ENCODE peak calls at places on chromosomes 12 and 14, in ten cellular contexts. One of them, this sample, is unnamed.

GRCh38 chr14:100147691-100148464 is 11.6 kb downstream of the DEGS2 start:
- DNase-seq in fibroblast of the conjunctiva: no peak
- DNase-seq in NCI-H748 treated with DMSO at 0.1 percent for 48 hours: no peak
- DNase-seq in ACHN: no peak
- DNase-seq in GOT3: no peak
- DNase-seq in tibial artery: no peak
- DNase-seq in left colon: no peak
- DNase-seq in NCI-H1092 treated with DMSO at 0.1 percent for 48 hours: no peak
- DNase-seq in left cardiac atrium: no peak
- DNase-seq in heart right ventricle: no peak
- DNase-seq in this sample: no peak

GRCh38 chr14:27553820-27554219 is 956.0 kb upstream of the NOVA1 start:
- DNase-seq in fibroblast of the conjunctiva: no peak
- DNase-seq in NCI-H748 treated with DMSO at 0.1 percent for 48 hours: no peak
- DNase-seq in ACHN: peak
- DNase-seq in GOT3: no peak
- DNase-seq in tibial artery: no peak
- DNase-seq in left colon: no peak
- DNase-seq in NCI-H1092 treated with DMSO at 0.1 percent for 48 hours: no peak
- DNase-seq in left cardiac atrium: no peak
- DNase-seq in heart right ventricle: no peak
- DNase-seq in this sample: peak

GRCh38 chr14:99772371-99773283 is 20.6 kb upstream of the EML1 start:
- DNase-seq in fibroblast of the conjunctiva: no peak
- DNase-seq in NCI-H748 treated with DMSO at 0.1 percent for 48 hours: no peak
- DNase-seq in ACHN: no peak
- DNase-seq in GOT3: no peak
- DNase-seq in tibial artery: no peak
- DNase-seq in left colon: no peak
- DNase-seq in NCI-H1092 treated with DMSO at 0.1 percent for 48 hours: no peak
- DNase-seq in left cardiac atrium: no peak
- DNase-seq in heart right ventricle: no peak
- DNase-seq in this sample: no peak

GRCh38 chr12:12194206-12194605 is 72.6 kb downstream of the LRP6 start:
- DNase-seq in fibroblast of the conjunctiva: no peak
- DNase-seq in NCI-H748 treated with DMSO at 0.1 percent for 48 hours: no peak
- DNase-seq in ACHN: peak
- DNase-seq in GOT3: no peak
- DNase-seq in tibial artery: no peak
- DNase-seq in left colon: no peak
- DNase-seq in NCI-H1092 treated with DMSO at 0.1 percent for 48 hours: no peak
- DNase-seq in left cardiac atrium: no peak
- DNase-seq in heart right ventricle: no peak
- DNase-seq in this sample: peak

GRCh38 chr12:56080556-56081138 is 682 bp downstream of the ERBB3 start:
- DNase-seq in fibroblast of the conjunctiva: no peak
- DNase-seq in NCI-H748 treated with DMSO at 0.1 percent for 48 hours: no peak
- DNase-seq in ACHN: peak
- DNase-seq in GOT3: no peak
- DNase-seq in tibial artery: no peak
- DNase-seq in left colon: peak
- DNase-seq in NCI-H1092 treated with DMSO at 0.1 percent for 48 hours: no peak
- DNase-seq in left cardiac atrium: no peak
- DNase-seq in heart right ventricle: no peak
- DNase-seq in this sample: peak

GRCh38 chr12:79058342-79058741 is 193.8 kb downstream of the SYT1 start:
- DNase-seq in fibroblast of the conjunctiva: no peak
- DNase-seq in NCI-H748 treated with DMSO at 0.1 percent for 48 hours: no peak
- DNase-seq in ACHN: peak
- DNase-seq in GOT3: no peak
- DNase-seq in tibial artery: no peak
- DNase-seq in left colon: no peak
- DNase-seq in NCI-H1092 treated with DMSO at 0.1 percent for 48 hours: no peak
- DNase-seq in left cardiac atrium: no peak
- DNase-seq in heart right ventricle: no peak
- DNase-seq in this sample: peak

GRCh38 chr14:88551094-88551870 is 3.5 kb downstream of the PTPN21 start:
- DNase-seq in fibroblast of the conjunctiva: peak
- DNase-seq in NCI-H748 treated with DMSO at 0.1 percent for 48 hours: peak
- DNase-seq in ACHN: peak
- DNase-seq in GOT3: peak
- DNase-seq in tibial artery: peak
- DNase-seq in left colon: peak
- DNase-seq in NCI-H1092 treated with DMSO at 0.1 percent for 48 hours: peak
- DNase-seq in left cardiac atrium: peak
- DNase-seq in heart right ventricle: peak
- DNase-seq in this sample: peak

GRCh38 chr14:25955772-25956171 is 642.1 kb downstream of the NOVA1 start:
- DNase-seq in fibroblast of the conjunctiva: no peak
- DNase-seq in NCI-H748 treated with DMSO at 0.1 percent for 48 hours: no peak
- DNase-seq in ACHN: no peak
- DNase-seq in GOT3: no peak
- DNase-seq in tibial artery: no peak
- DNase-seq in left colon: no peak
- DNase-seq in NCI-H1092 treated with DMSO at 0.1 percent for 48 hours: no peak
- DNase-seq in left cardiac atrium: no peak
- DNase-seq in heart right ventricle: no peak
- DNase-seq in this sample: no peak

GRCh38 chr12:59067068-59067467 is 146.8 kb upstream of the LRIG3 start:
- DNase-seq in fibroblast of the conjunctiva: no peak
- DNase-seq in NCI-H748 treated with DMSO at 0.1 percent for 48 hours: no peak
- DNase-seq in ACHN: peak
- DNase-seq in GOT3: no peak
- DNase-seq in tibial artery: no peak
- DNase-seq in left colon: no peak
- DNase-seq in NCI-H1092 treated with DMSO at 0.1 percent for 48 hours: no peak
- DNase-seq in left cardiac atrium: no peak
- DNase-seq in heart right ventricle: no peak
- DNase-seq in this sample: peak

GRCh38 chr12:22494319-22494718 is 50.0 kb downstream of the C2CD5 start:
- DNase-seq in fibroblast of the conjunctiva: no peak
- DNase-seq in NCI-H748 treated with DMSO at 0.1 percent for 48 hours: no peak
- DNase-seq in ACHN: no peak
- DNase-seq in GOT3: no peak
- DNase-seq in tibial artery: no peak
- DNase-seq in left colon: no peak
- DNase-seq in NCI-H1092 treated with DMSO at 0.1 percent for 48 hours: no peak
- DNase-seq in left cardiac atrium: no peak
- DNase-seq in heart right ventricle: no peak
- DNase-seq in this sample: no peak

GRCh38 chr12:30417697-30418231 is 277.9 kb downstream of the IPO8 start:
- DNase-seq in fibroblast of the conjunctiva: peak
- DNase-seq in NCI-H748 treated with DMSO at 0.1 percent for 48 hours: no peak
- DNase-seq in ACHN: peak
- DNase-seq in GOT3: no peak
- DNase-seq in tibial artery: peak
- DNase-seq in left colon: no peak
- DNase-seq in NCI-H1092 treated with DMSO at 0.1 percent for 48 hours: no peak
- DNase-seq in left cardiac atrium: no peak
- DNase-seq in heart right ventricle: no peak
- DNase-seq in this sample: peak

GRCh38 chr12:48947727-48948126 is 9.6 kb downstream of the ARF3 start:
- DNase-seq in fibroblast of the conjunctiva: no peak
- DNase-seq in NCI-H748 treated with DMSO at 0.1 percent for 48 hours: no peak
- DNase-seq in ACHN: no peak
- DNase-seq in GOT3: no peak
- DNase-seq in tibial artery: no peak
- DNase-seq in left colon: no peak
- DNase-seq in NCI-H1092 treated with DMSO at 0.1 percent for 48 hours: no peak
- DNase-seq in left cardiac atrium: no peak
- DNase-seq in heart right ventricle: no peak
- DNase-seq in this sample: no peak

GRCh38 chr12:94123127-94123526 is 25.2 kb upstream of the PLXNC1 start:
- DNase-seq in fibroblast of the conjunctiva: no peak
- DNase-seq in NCI-H748 treated with DMSO at 0.1 percent for 48 hours: no peak
- DNase-seq in ACHN: no peak
- DNase-seq in GOT3: no peak
- DNase-seq in tibial artery: no peak
- DNase-seq in left colon: no peak
- DNase-seq in NCI-H1092 treated with DMSO at 0.1 percent for 48 hours: no peak
- DNase-seq in left cardiac atrium: no peak
- DNase-seq in heart right ventricle: no peak
- DNase-seq in this sample: no peak

GRCh38 chr14:95313707-95314106 is 6.0 kb downstream of the CLMN start:
- DNase-seq in fibroblast of the conjunctiva: peak
- DNase-seq in NCI-H748 treated with DMSO at 0.1 percent for 48 hours: no peak
- DNase-seq in ACHN: peak
- DNase-seq in GOT3: peak
- DNase-seq in tibial artery: peak
- DNase-seq in left colon: peak
- DNase-seq in NCI-H1092 treated with DMSO at 0.1 percent for 48 hours: no peak
- DNase-seq in left cardiac atrium: peak
- DNase-seq in heart right ventricle: peak
- DNase-seq in this sample: peak

GRCh38 chr12:85007836-85008235 is 28.2 kb downstream of the TSPAN19 start:
- DNase-seq in fibroblast of the conjunctiva: peak
- DNase-seq in NCI-H748 treated with DMSO at 0.1 percent for 48 hours: no peak
- DNase-seq in ACHN: no peak
- DNase-seq in GOT3: no peak
- DNase-seq in tibial artery: no peak
- DNase-seq in left colon: no peak
- DNase-seq in NCI-H1092 treated with DMSO at 0.1 percent for 48 hours: no peak
- DNase-seq in left cardiac atrium: no peak
- DNase-seq in heart right ventricle: no peak
- DNase-seq in this sample: no peak

GRCh38 chr12:3190101-3190500 is 112.9 kb downstream of the TSPAN9 start:
- DNase-seq in fibroblast of the conjunctiva: no peak
- DNase-seq in NCI-H748 treated with DMSO at 0.1 percent for 48 hours: no peak
- DNase-seq in ACHN: no peak
- DNase-seq in GOT3: no peak
- DNase-seq in tibial artery: no peak
- DNase-seq in left colon: no peak
- DNase-seq in NCI-H1092 treated with DMSO at 0.1 percent for 48 hours: no peak
- DNase-seq in left cardiac atrium: no peak
- DNase-seq in heart right ventricle: no peak
- DNase-seq in this sample: no peak

GRCh38 chr14:92686763-92687427 is 61.5 kb downstream of the LGMN start:
- DNase-seq in fibroblast of the conjunctiva: peak
- DNase-seq in NCI-H748 treated with DMSO at 0.1 percent for 48 hours: peak
- DNase-seq in ACHN: peak
- DNase-seq in GOT3: no peak
- DNase-seq in tibial artery: peak
- DNase-seq in left colon: peak
- DNase-seq in NCI-H1092 treated with DMSO at 0.1 percent for 48 hours: peak
- DNase-seq in left cardiac atrium: peak
- DNase-seq in heart right ventricle: peak
- DNase-seq in this sample: peak

GRCh38 chr14:96102071-96102856 is 63.1 kb downstream of the C14orf132 start:
- DNase-seq in fibroblast of the conjunctiva: no peak
- DNase-seq in NCI-H748 treated with DMSO at 0.1 percent for 48 hours: no peak
- DNase-seq in ACHN: no peak
- DNase-seq in GOT3: no peak
- DNase-seq in tibial artery: peak
- DNase-seq in left colon: no peak
- DNase-seq in NCI-H1092 treated with DMSO at 0.1 percent for 48 hours: no peak
- DNase-seq in left cardiac atrium: no peak
- DNase-seq in heart right ventricle: no peak
- DNase-seq in this sample: no peak

GRCh38 chr12:82942963-82943362 is 256.3 kb downstream of the TMTC2 start:
- DNase-seq in fibroblast of the conjunctiva: no peak
- DNase-seq in NCI-H748 treated with DMSO at 0.1 percent for 48 hours: no peak
- DNase-seq in ACHN: no peak
- DNase-seq in GOT3: no peak
- DNase-seq in tibial artery: no peak
- DNase-seq in left colon: no peak
- DNase-seq in NCI-H1092 treated with DMSO at 0.1 percent for 48 hours: no peak
- DNase-seq in left cardiac atrium: no peak
- DNase-seq in heart right ventricle: no peak
- DNase-seq in this sample: peak

GRCh38 chr12:109612003-109612402 is 38.4 kb downstream of the MVK start:
- DNase-seq in fibroblast of the conjunctiva: no peak
- DNase-seq in NCI-H748 treated with DMSO at 0.1 percent for 48 hours: no peak
- DNase-seq in ACHN: no peak
- DNase-seq in GOT3: no peak
- DNase-seq in tibial artery: no peak
- DNase-seq in left colon: no peak
- DNase-seq in NCI-H1092 treated with DMSO at 0.1 percent for 48 hours: no peak
- DNase-seq in left cardiac atrium: no peak
- DNase-seq in heart right ventricle: no peak
- DNase-seq in this sample: no peak

GRCh38 chr12:59833408-59833807 is 237.6 kb downstream of the SLC16A7 start:
- DNase-seq in fibroblast of the conjunctiva: no peak
- DNase-seq in NCI-H748 treated with DMSO at 0.1 percent for 48 hours: no peak
- DNase-seq in ACHN: no peak
- DNase-seq in GOT3: no peak
- DNase-seq in tibial artery: no peak
- DNase-seq in left colon: no peak
- DNase-seq in NCI-H1092 treated with DMSO at 0.1 percent for 48 hours: no peak
- DNase-seq in left cardiac atrium: no peak
- DNase-seq in heart right ventricle: no peak
- DNase-seq in this sample: no peak

GRCh38 chr14:46147486-46147885 is 504.1 kb downstream of the RPL10L start:
- DNase-seq in fibroblast of the conjunctiva: no peak
- DNase-seq in NCI-H748 treated with DMSO at 0.1 percent for 48 hours: no peak
- DNase-seq in ACHN: no peak
- DNase-seq in GOT3: no peak
- DNase-seq in tibial artery: no peak
- DNase-seq in left colon: no peak
- DNase-seq in NCI-H1092 treated with DMSO at 0.1 percent for 48 hours: no peak
- DNase-seq in left cardiac atrium: no peak
- DNase-seq in heart right ventricle: no peak
- DNase-seq in this sample: no peak

GRCh38 chr12:105072888-105073488 is 11.3 kb downstream of the ALDH1L2 start:
- DNase-seq in fibroblast of the conjunctiva: no peak
- DNase-seq in NCI-H748 treated with DMSO at 0.1 percent for 48 hours: no peak
- DNase-seq in ACHN: no peak
- DNase-seq in GOT3: no peak
- DNase-seq in tibial artery: no peak
- DNase-seq in left colon: no peak
- DNase-seq in NCI-H1092 treated with DMSO at 0.1 percent for 48 hours: no peak
- DNase-seq in left cardiac atrium: no peak
- DNase-seq in heart right ventricle: no peak
- DNase-seq in this sample: no peak

GRCh38 chr14:53044486-53044885 is 93.6 kb upstream of the FERMT2 start:
- DNase-seq in fibroblast of the conjunctiva: no peak
- DNase-seq in NCI-H748 treated with DMSO at 0.1 percent for 48 hours: no peak
- DNase-seq in ACHN: no peak
- DNase-seq in GOT3: no peak
- DNase-seq in tibial artery: no peak
- DNase-seq in left colon: no peak
- DNase-seq in NCI-H1092 treated with DMSO at 0.1 percent for 48 hours: no peak
- DNase-seq in left cardiac atrium: no peak
- DNase-seq in heart right ventricle: no peak
- DNase-seq in this sample: no peak

This sample was measured in epithelial cell of esophagus.